ENCODE peak calls at places on chromosomes 2 and 18, in ten cellular contexts. R, G, W, Y, O, V, J, E, K and A are unnamed samples. For H3K4me1, the result is how much of the 10 kb centered on the place peaks cover.

GRCh38 chr2:215670396-215670795 is 234.5 kb upstream of the FN1 start:
- DNase-seq in R (no peak), G (no peak), W (no peak), Y (no peak), O (no peak), V (no peak), J (no peak), E (no peak), K (no peak), A (no peak)

GRCh38 chr2:172864182-172864581 is 128.5 kb downstream of the RAPGEF4 start:
- DNase-seq in R (peak), G (peak), W (no peak), Y (peak), O (peak), V (peak), J (peak), E (peak), K (peak), A (peak)

GRCh38 chr2:208638059-208638458 is 231.5 kb downstream of the PTH2R start:
- DNase-seq in R (no peak), G (no peak), W (no peak), Y (no peak), O (no peak), V (no peak), J (no peak), E (no peak), K (no peak), A (no peak)

GRCh38 chr2:162006326-162006725 is 67.7 kb downstream of the DPP4 start:
- DNase-seq in R (no peak), G (no peak), W (no peak), Y (no peak), O (no peak), V (no peak), J (no peak), E (no peak), K (no peak), A (no peak)

GRCh38 chr18:74951165-74951760 is 257.7 kb downstream of the PTGR3 start:
- DNase-seq in R (peak), G (peak), W (no peak), Y (no peak), O (peak), V (no peak), J (peak), E (no peak), K (peak), A (no peak)

GRCh38 chr2:20352230-20353216 is 1.9 kb upstream of the PUM2 start:
- DNase-seq in R (no peak), G (no peak), W (no peak), Y (no peak), O (no peak), V (peak), J (no peak), E (peak), K (no peak), A (no peak)

GRCh38 chr18:75408554-75409506 is 18.7 kb downstream of the SMIM21 start:
- DNase-seq in R (peak), G (no peak), W (no peak), Y (no peak), O (no peak), V (no peak), J (no peak), E (no peak), K (no peak), A (no peak)

GRCh38 chr2:134280726-134281125 is 26.9 kb downstream of the MGAT5 start:
- DNase-seq in R (no peak), G (no peak), W (no peak), Y (no peak), O (no peak), V (no peak), J (no peak), E (no peak), K (no peak), A (no peak)

GRCh38 chr18:23071285-23071684 is 64.0 kb upstream of the CABLES1 start:
- DNase-seq in R (peak), G (peak), W (peak), Y (peak), O (peak), V (no peak), J (peak), E (no peak), K (peak), A (no peak)

GRCh38 chr2:8754056-8754790 is 72.4 kb downstream of the ID2 start:
- DNase-seq in R (peak), G (no peak), W (no peak), Y (no peak), O (no peak), V (no peak), J (no peak), E (no peak), K (no peak), A (no peak)

GRCh38 chr2:44927979-44928659 is 13.4 kb upstream of the SIX3 start:
- DNase-seq in R (no peak), G (no peak), W (no peak), Y (no peak), O (no peak), V (peak), J (no peak), E (peak), K (no peak), A (no peak)

GRCh38 chr18:76620326-76620813 is 125.3 kb upstream of the ZNF516 start:
- DNase-seq in R (peak), G (peak), W (peak), Y (peak), O (peak), V (peak), J (peak), E (peak), K (peak), A (peak)

GRCh38 chr2:224359569-224359968 is 42.3 kb downstream of the FAM124B start:
- DNase-seq in R (no peak), G (no peak), W (no peak), Y (no peak), O (no peak), V (peak), J (no peak), E (peak), K (no peak), A (no peak)

GRCh38 chr2:43539991-43540860 is 55.6 kb downstream of the THADA start:
- DNase-seq in R (peak), G (peak), W (peak), Y (peak), O (peak), V (no peak), J (peak), E (no peak), K (peak), A (peak)

GRCh38 chr2:118678985-118679384 is 168.5 kb downstream of the EN1 start:
- DNase-seq in R (peak), G (no peak), W (no peak), Y (no peak), O (no peak), V (no peak), J (no peak), E (no peak), K (no peak), A (no peak)

GRCh38 chr2:174971868-174972781 is 33.1 kb downstream of the CHN1 start:
- DNase-seq in R (peak), G (peak), W (no peak), Y (no peak), O (no peak), V (no peak), J (no peak), E (no peak), K (no peak), A (no peak)

GRCh38 chr18:22346342-22346967 is 71.3 kb downstream of the CTAGE1 start:
- DNase-seq in R (peak), G (peak), W (no peak), Y (peak), O (peak), V (no peak), J (peak), E (no peak), K (peak), A (peak)

GRCh38 chr18:45255142-45255890 is 360.0 kb upstream of the SLC14A2 start:
- DNase-seq in R (peak), G (peak), W (peak), Y (no peak), O (no peak), V (no peak), J (no peak), E (no peak), K (no peak), A (peak)

GRCh38 chr2:24856791-24857211 is 63.2 kb downstream of the ADCY3 start:
- DNase-seq in R (no peak), G (no peak), W (no peak), Y (peak), O (no peak), V (no peak), J (no peak), E (no peak), K (no peak), A (no peak)

GRCh38 chr2:136238214-136238551 is 120.2 kb upstream of the CXCR4 start:
- DNase-seq in R (peak), G (no peak), W (no peak), Y (no peak), O (no peak), V (no peak), J (no peak), E (no peak), K (no peak), A (no peak)

GRCh38 chr2:190488516-190489220 is 45.9 kb downstream of the NEMP2 start:
- DNase-seq in R (no peak), G (no peak), W (no peak), Y (no peak), O (no peak), V (no peak), J (no peak), E (no peak), K (no peak), A (no peak)

GRCh38 chr2:120343433-120344105 is 2.4 kb upstream of the INHBB start:
- DNase-seq in R (peak), G (peak), W (peak), Y (peak), O (peak), V (peak), J (peak), E (peak), K (peak), A (peak)

GRCh38 chr2:75098856-75099255 is 100.5 kb downstream of the TACR1 start:
- DNase-seq in R (peak), G (no peak), W (no peak), Y (no peak), O (no peak), V (peak), J (no peak), E (peak), K (no peak), A (no peak)

GRCh38 chr2:1618191-1618961 is 125.9 kb downstream of the PXDN start:
- DNase-seq in R (no peak), G (no peak), W (no peak), Y (no peak), O (no peak), V (no peak), J (peak), E (peak), K (no peak), A (no peak)

GRCh38 chr2:120738786-120739771 is 3.4 kb downstream of the GLI2 start:
- DNase-seq in R (no peak), G (no peak), W (no peak), Y (no peak), O (peak), V (peak), J (no peak), E (peak), K (no peak), A (no peak)

GRCh38 chr2:211127501-211127900 is 571.1 kb downstream of the CPS1 start:
- DNase-seq in R (peak), G (no peak), W (no peak), Y (no peak), O (no peak), V (no peak), J (no peak), E (no peak), K (no peak), A (no peak)

GRCh38 chr18:61957801-61958516 is 65.2 kb upstream of the RNF152 start:
- DNase-seq in R (peak), G (no peak), W (no peak), Y (no peak), O (no peak), V (no peak), J (no peak), E (peak), K (no peak), A (no peak)

GRCh38 chr18:70374154-70374553 is 85.3 kb downstream of the SOCS6 start:
- DNase-seq in R (peak), G (no peak), W (no peak), Y (no peak), O (no peak), V (no peak), J (no peak), E (no peak), K (no peak), A (no peak)

GRCh38 chr2:11168488-11168887 is 13.2 kb downstream of the SLC66A3 start:
- DNase-seq in R (no peak), G (no peak), W (no peak), Y (no peak), O (no peak), V (no peak), J (no peak), E (no peak), K (no peak), A (no peak)

GRCh38 chr2:28169492-28169891 is 223.2 kb upstream of the FOSL2 start:
- DNase-seq in R (no peak), G (peak), W (no peak), Y (no peak), O (no peak), V (no peak), J (no peak), E (no peak), K (no peak), A (no peak)

GRCh38 chr2:28174211-28174610 is 218.4 kb upstream of the FOSL2 start:
- DNase-seq in R (no peak), G (no peak), W (no peak), Y (no peak), O (no peak), V (no peak), J (no peak), E (no peak), K (no peak), A (no peak)

GRCh38 chr2:28172114-28172898 is 220.4 kb upstream of the FOSL2 start:
- DNase-seq in R (peak), G (peak), W (no peak), Y (no peak), O (no peak), V (no peak), J (no peak), E (no peak), K (no peak), A (no peak)

GRCh38 chr2:28173377-28173776 is 219.3 kb upstream of the FOSL2 start:
- DNase-seq in R (no peak), G (no peak), W (no peak), Y (no peak), O (no peak), V (no peak), J (no peak), E (peak), K (no peak), A (no peak)

DNA sequence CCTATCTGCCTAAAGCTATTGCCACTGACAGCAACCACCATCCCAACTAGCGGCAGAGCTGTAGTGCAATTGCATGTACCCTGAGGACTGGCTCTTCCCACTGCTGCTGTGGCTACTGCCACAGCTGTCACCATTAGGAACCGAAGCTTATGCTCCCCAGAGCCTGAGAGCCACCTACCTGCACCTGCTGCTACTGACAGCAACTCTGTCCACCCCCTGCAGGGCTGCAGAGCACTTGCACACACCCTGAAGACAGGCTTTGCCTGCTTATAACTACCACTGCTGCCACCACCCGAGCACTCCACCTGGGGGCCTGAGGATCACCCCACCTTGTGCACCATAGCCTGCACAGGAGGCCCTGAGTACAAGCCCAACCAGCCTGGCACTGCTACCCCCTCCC is 217.6 kb upstream of the FOSL2 start:
- DNase-seq in R (no peak), G (no peak), W (no peak), Y (no peak), O (no peak), V (no peak), J (no peak), E (peak), K (no peak), A (no peak)
- H3K4me1 ChIP-seq in R (under half), G (under half), W (under half), Y (under half), O (under half), V (under half), J (under half), E (under half), K (under half), A (under half)

DNA sequence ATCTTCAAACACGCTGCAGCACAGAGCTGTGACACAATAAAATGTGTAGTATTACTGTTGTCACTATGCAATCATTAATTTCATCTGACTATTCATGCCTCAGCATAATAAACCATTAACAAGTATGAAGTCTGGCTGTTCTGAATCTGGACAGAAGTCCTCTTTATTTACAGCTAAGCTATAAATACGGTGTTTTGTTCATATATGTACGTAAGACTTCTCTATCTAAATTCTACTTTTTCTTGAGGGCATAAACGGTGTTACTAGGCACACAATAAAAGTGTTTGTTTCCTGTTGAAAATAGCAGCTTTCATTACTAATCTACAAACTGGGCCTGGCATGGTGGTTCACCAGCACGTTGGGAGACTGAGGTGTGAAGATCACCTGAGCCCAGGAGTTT is 443.8 kb downstream of the NCKAP5 start:
- DNase-seq in R (no peak), G (no peak), W (no peak), Y (no peak), O (no peak), V (no peak), J (no peak), E (no peak), K (no peak), A (no peak)
- H3K4me1 ChIP-seq in R (under half), G (under half), W (under half), Y (under half), O (under half), V (under half), J (under half), E (under half), K (under half), A (under half)

GRCh38 chr2:99938250-99938649 is 204.1 kb downstream of the AFF3 start:
- DNase-seq in R (no peak), G (no peak), W (no peak), Y (no peak), O (no peak), V (no peak), J (no peak), E (no peak), K (no peak), A (no peak)
- H3K4me1 ChIP-seq in R (under half), G (under half), W (under half), Y (under half), O (under half), V (under half), J (under half), E (under half), K (under half), A (under half)

DNA sequence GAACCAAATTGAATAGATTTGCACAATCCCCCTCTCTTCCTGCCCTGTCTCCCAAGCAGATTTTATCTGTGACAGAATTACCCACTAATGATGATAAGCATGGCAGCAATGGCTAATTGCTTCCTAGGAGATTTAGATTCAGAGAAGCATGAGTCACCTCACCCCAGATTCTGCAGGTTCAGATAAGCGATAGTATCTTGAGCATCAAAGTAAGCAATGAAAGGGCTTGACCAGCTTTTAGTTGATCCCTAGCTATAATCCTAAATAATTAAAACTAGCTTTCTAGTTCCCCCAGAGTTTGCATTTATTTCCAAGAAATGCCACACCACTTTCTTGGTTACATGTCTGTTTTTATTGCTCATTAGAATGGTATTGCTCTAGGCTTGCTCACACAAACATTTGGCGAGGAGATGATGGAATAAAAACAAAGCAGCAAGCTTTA is 204.3 kb downstream of the GULP1 start:
- DNase-seq in R (peak), G (no peak), W (no peak), Y (no peak), O (no peak), V (no peak), J (no peak), E (no peak), K (no peak), A (no peak)
- H3K4me1 ChIP-seq in R (under half), G (under half), W (under half), Y (under half), O (under half), V (under half), J (under half), E (under half), K (under half), A (under half)